ENCODE peak calls at places on chromosome 20, in eight cellular contexts. O, P, E, R, K, Q, T and M are unnamed samples.

GRCh38 chr20:58001381-58001780 is 227.1 kb downstream of the ANKRD60 start:
- DNase-seq in O (no peak), P (no peak), E (peak; percentile 69), R (no peak), K (no peak), Q (peak; percentile 64), T (no peak), M (no peak)

GRCh38 chr20:25340380-25340779 is 50.3 kb downstream of the ABHD12 start:
- DNase-seq in O (no peak), P (no peak), E (no peak), R (no peak), K (no peak), Q (no peak), T (no peak), M (no peak)

GRCh38 chr20:50670126-50670862 is 21.0 kb downstream of the RIPOR3 start:
- DNase-seq in O (no peak), P (no peak), E (no peak), R (no peak), K (no peak), Q (no peak), T (peak; percentile 76), M (no peak)

GRCh38 chr20:62511915-62512610 is 36.3 kb upstream of the GATA5 start:
- DNase-seq in O (no peak), P (no peak), E (no peak), R (no peak), K (no peak), Q (no peak), T (no peak), M (no peak)

GRCh38 chr20:58523916-58524315 is 8.7 kb upstream of the APCDD1L start:
- DNase-seq in O (no peak), P (no peak), E (no peak), R (no peak), K (no peak), Q (no peak), T (no peak), M (no peak)

GRCh38 chr20:2780948-2781347 is 19.5 kb downstream of the CPXM1 start:
- DNase-seq in O (no peak), P (no peak), E (no peak), R (no peak), K (no peak), Q (no peak), T (no peak), M (no peak)

GRCh38 chr20:48965189-48965910 is 43.8 kb downstream of the ARFGEF2 start:
- DNase-seq in O (no peak), P (peak; percentile 11), E (no peak), R (no peak), K (no peak), Q (no peak), T (no peak), M (no peak)

GRCh38 chr20:64145458-64146300 is 18.6 kb upstream of the MYT1 start:
- DNase-seq in O (no peak), P (no peak), E (peak; percentile 54), R (no peak), K (no peak), Q (peak; percentile 36), T (no peak), M (peak; percentile 14)

GRCh38 chr20:5822569-5822968 is 72.4 kb downstream of the SHLD1 start:
- DNase-seq in O (no peak), P (no peak), E (no peak), R (no peak), K (no peak), Q (no peak), T (no peak), M (no peak)

GRCh38 chr20:32343438-32343837 is 14.7 kb upstream of the ASXL1 start:
- DNase-seq in O (no peak), P (peak; percentile 72), E (no peak), R (no peak), K (no peak), Q (no peak), T (no peak), M (no peak)

GRCh38 chr20:24027229-24027628 is 38.6 kb upstream of the GGTLC1 start:
- DNase-seq in O (no peak), P (no peak), E (peak; percentile 79), R (peak; percentile 68), K (no peak), Q (no peak), T (no peak), M (no peak)

GRCh38 chr20:59124326-59125029 is 39.1 kb upstream of the ZNF831 start:
- DNase-seq in O (no peak), P (no peak), E (peak; percentile 45), R (no peak), K (no peak), Q (no peak), T (no peak), M (peak; percentile 58)

GRCh38 chr20:37335642-37336368 is 10.1 kb upstream of the SRC start:
- DNase-seq in O (no peak), P (no peak), E (no peak), R (no peak), K (no peak), Q (no peak), T (no peak), M (no peak)

GRCh38 chr20:58898629-58899028 is 46.1 kb downstream of the GNAS start:
- DNase-seq in O (no peak), P (no peak), E (no peak), R (no peak), K (no peak), Q (no peak), T (no peak), M (no peak)

GRCh38 chr20:50464725-50465650 is 45.2 kb upstream of the PTPN1 start:
- DNase-seq in O (no peak), P (no peak), E (no peak), R (no peak), K (no peak), Q (no peak), T (no peak), M (no peak)

GRCh38 chr20:31687777-31688176 is 34.9 kb downstream of the BCL2L1 start:
- DNase-seq in O (no peak), P (no peak), E (no peak), R (no peak), K (no peak), Q (no peak), T (no peak), M (no peak)

GRCh38 chr20:38129893-38130609 is 35.0 kb downstream of the TGM2 start:
- DNase-seq in O (no peak), P (no peak), E (no peak), R (no peak), K (no peak), Q (no peak), T (no peak), M (no peak)

GRCh38 chr20:63121246-63121645 is 94.7 kb downstream of the YTHDF1 start:
- DNase-seq in O (no peak), P (no peak), E (no peak), R (no peak), K (no peak), Q (peak; percentile 25), T (no peak), M (no peak)

GRCh38 chr20:59751075-59751711 is 146.9 kb downstream of the PHACTR3 start:
- DNase-seq in O (no peak), P (no peak), E (peak; percentile 70), R (peak; percentile 64), K (peak; percentile 81), Q (peak; percentile 67), T (peak; percentile 78), M (peak; percentile 41)

GRCh38 chr20:32612351-32612750 is 27.2 kb upstream of the NOL4L start:
- DNase-seq in O (no peak), P (no peak), E (no peak), R (no peak), K (no peak), Q (no peak), T (no peak), M (no peak)

GRCh38 chr20:56372850-56373249 is 14.1 kb downstream of the FAM210B start:
- DNase-seq in O (no peak), P (no peak), E (no peak), R (no peak), K (no peak), Q (no peak), T (no peak), M (no peak)

GRCh38 chr20:25018841-25019240 is 26.3 kb upstream of the APMAP start:
- DNase-seq in O (no peak), P (no peak), E (peak; percentile 35), R (no peak), K (no peak), Q (peak; percentile 41), T (no peak), M (no peak)

GRCh38 chr20:32823078-32823477 is 3.3 kb downstream of the MAPRE1 start:
- DNase-seq in O (peak; percentile 39), P (peak; percentile 62), E (no peak), R (no peak), K (no peak), Q (no peak), T (peak; percentile 75), M (no peak)

DNA sequence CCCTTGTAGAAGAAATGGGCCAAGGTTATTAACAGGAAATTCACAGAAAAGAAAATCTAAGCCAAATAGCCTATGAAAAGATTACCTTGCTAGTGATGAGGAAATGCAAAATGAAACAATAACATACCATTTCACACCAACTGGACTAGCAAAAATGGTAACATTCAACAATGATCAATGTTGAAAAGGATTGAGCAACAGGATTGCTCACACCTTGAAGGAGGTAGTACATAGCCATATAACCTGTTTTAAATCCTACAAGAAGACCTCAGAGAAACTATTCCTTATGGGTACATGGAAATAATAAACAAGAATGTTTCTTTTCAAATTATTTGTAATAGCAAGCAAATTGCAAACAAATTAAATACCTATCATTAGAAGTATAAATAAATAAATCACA is 107.4 kb downstream of the BFSP1 start:
- DNase-seq in O (no peak), P (no peak), E (no peak), R (no peak), K (no peak), Q (no peak), T (no peak), M (no peak)
- TF ChIP-seq CTCF in O (no peak), P (no peak), E (no peak), R (no peak), K (no peak), Q (no peak), T (no peak), M (no peak)

GRCh38 chr20:41177636-41178035 is 40.3 kb downstream of the PLCG1 start:
- DNase-seq in O (peak; percentile 64), P (peak; percentile 89), E (peak; percentile 97), R (peak; percentile 8), K (no peak), Q (peak; percentile 50), T (peak; percentile 23), M (no peak)
- TF ChIP-seq CTCF in O (no peak), P (no peak), E (no peak), R (no peak), K (no peak), Q (no peak), T (no peak), M (no peak)

GRCh38 chr20:9884666-9885065 is 45.8 kb upstream of the PAK5 start:
- DNase-seq in O (no peak), P (no peak), E (no peak), R (no peak), K (no peak), Q (no peak), T (no peak), M (no peak)
- TF ChIP-seq CTCF in O (peak; percentile 22), P (no peak), E (no peak), R (no peak), K (no peak), Q (no peak), T (peak; percentile 39), M (peak; percentile 24)

GRCh38 chr20:22623211-22623610 is 38.8 kb upstream of the FOXA2 start:
- DNase-seq in O (no peak), P (no peak), E (no peak), R (no peak), K (no peak), Q (no peak), T (no peak), M (no peak)
- TF ChIP-seq CTCF in O (no peak), P (no peak), E (no peak), R (no peak), K (no peak), Q (no peak), T (no peak), M (no peak)

GRCh38 chr20:4247898-4248858 is 232.8 kb upstream of the RNF24 start:
- DNase-seq in O (no peak), P (no peak), E (no peak), R (no peak), K (no peak), Q (no peak), T (no peak), M (no peak)
- TF ChIP-seq CTCF in O (no peak), P (no peak), E (no peak), R (no peak), K (no peak), Q (no peak), T (no peak), M (no peak)